ENCODE peak calls at places on chromosomes 5 and 9, in seven cellular contexts. One of them, this sample, is unnamed.

GRCh38 chr5:136174021-136174659 is 18.8 kb downstream of the SMIM32 start:
- DNase-seq in NCI-H2029: no peak
- DNase-seq in CD8-positive, alpha-beta memory T cell: no peak
- DNase-seq in naive thymus-derived CD8-positive, alpha-beta T cell: no peak
- DNase-seq in Right ventricle myocardium inferior: no peak
- DNase-seq in dorsolateral prefrontal cortex: no peak
- DNase-seq in cardiac muscle cell: peak
- DNase-seq in this sample: no peak

GRCh38 chr5:35369965-35370790 is 139.9 kb upstream of the PRLR start:
- DNase-seq in dorsolateral prefrontal cortex: peak
- DNase-seq in CD8-positive, alpha-beta memory T cell: no peak
- DNase-seq in naive thymus-derived CD8-positive, alpha-beta T cell: no peak
- DNase-seq in NCI-H2029: no peak
- DNase-seq in Right ventricle myocardium inferior: no peak
- DNase-seq in cardiac muscle cell: no peak
- DNase-seq in this sample: no peak

GRCh38 chr9:84542554-84542953 is 127.0 kb upstream of the NTRK2 start:
- DNase-seq in cardiac muscle cell: no peak
- DNase-seq in NCI-H2029: no peak
- DNase-seq in naive thymus-derived CD8-positive, alpha-beta T cell: no peak
- DNase-seq in CD8-positive, alpha-beta memory T cell: no peak
- DNase-seq in Right ventricle myocardium inferior: no peak
- DNase-seq in dorsolateral prefrontal cortex: no peak
- DNase-seq in this sample: no peak

GRCh38 chr5:122091942-122092600 is 14.0 kb upstream of the LOX start:
- DNase-seq in CD8-positive, alpha-beta memory T cell: no peak
- DNase-seq in naive thymus-derived CD8-positive, alpha-beta T cell: no peak
- DNase-seq in Right ventricle myocardium inferior: no peak
- DNase-seq in dorsolateral prefrontal cortex: no peak
- DNase-seq in NCI-H2029: no peak
- DNase-seq in cardiac muscle cell: peak
- DNase-seq in this sample: no peak

GRCh38 chr5:164581889-164582288 is 1076.5 kb downstream of the MAT2B start:
- DNase-seq in naive thymus-derived CD8-positive, alpha-beta T cell: no peak
- DNase-seq in Right ventricle myocardium inferior: no peak
- DNase-seq in dorsolateral prefrontal cortex: no peak
- DNase-seq in CD8-positive, alpha-beta memory T cell: no peak
- DNase-seq in cardiac muscle cell: no peak
- DNase-seq in NCI-H2029: no peak
- DNase-seq in this sample: no peak

GRCh38 chr5:173789031-173789920 is 98.9 kb upstream of the CPEB4 start:
- DNase-seq in Right ventricle myocardium inferior: no peak
- DNase-seq in cardiac muscle cell: no peak
- DNase-seq in dorsolateral prefrontal cortex: no peak
- DNase-seq in CD8-positive, alpha-beta memory T cell: no peak
- DNase-seq in NCI-H2029: no peak
- DNase-seq in naive thymus-derived CD8-positive, alpha-beta T cell: no peak
- DNase-seq in this sample: no peak

GRCh38 chr5:158534203-158534602 is 565.5 kb downstream of the EBF1 start:
- DNase-seq in CD8-positive, alpha-beta memory T cell: no peak
- DNase-seq in cardiac muscle cell: no peak
- DNase-seq in naive thymus-derived CD8-positive, alpha-beta T cell: no peak
- DNase-seq in dorsolateral prefrontal cortex: no peak
- DNase-seq in Right ventricle myocardium inferior: no peak
- DNase-seq in NCI-H2029: no peak
- DNase-seq in this sample: no peak

GRCh38 chr5:139141841-139142240 is 56.3 kb downstream of the SIL1 start:
- DNase-seq in naive thymus-derived CD8-positive, alpha-beta T cell: no peak
- DNase-seq in dorsolateral prefrontal cortex: no peak
- DNase-seq in NCI-H2029: no peak
- DNase-seq in CD8-positive, alpha-beta memory T cell: no peak
- DNase-seq in cardiac muscle cell: no peak
- DNase-seq in Right ventricle myocardium inferior: no peak
- DNase-seq in this sample: no peak

GRCh38 chr5:137510671-137511070 is 11.5 kb upstream of the SPOCK1 start:
- DNase-seq in CD8-positive, alpha-beta memory T cell: no peak
- DNase-seq in NCI-H2029: no peak
- DNase-seq in cardiac muscle cell: no peak
- DNase-seq in dorsolateral prefrontal cortex: no peak
- DNase-seq in naive thymus-derived CD8-positive, alpha-beta T cell: no peak
- DNase-seq in Right ventricle myocardium inferior: no peak
- DNase-seq in this sample: no peak

GRCh38 chr5:142446131-142446959 is 121.5 kb upstream of the SPRY4 start:
- DNase-seq in dorsolateral prefrontal cortex: no peak
- DNase-seq in Right ventricle myocardium inferior: no peak
- DNase-seq in naive thymus-derived CD8-positive, alpha-beta T cell: no peak
- DNase-seq in cardiac muscle cell: no peak
- DNase-seq in CD8-positive, alpha-beta memory T cell: no peak
- DNase-seq in NCI-H2029: no peak
- DNase-seq in this sample: no peak

GRCh38 chr5:168991311-168991710 is 309.6 kb downstream of the SLIT3 start:
- DNase-seq in Right ventricle myocardium inferior: no peak
- DNase-seq in NCI-H2029: no peak
- DNase-seq in dorsolateral prefrontal cortex: no peak
- DNase-seq in naive thymus-derived CD8-positive, alpha-beta T cell: no peak
- DNase-seq in CD8-positive, alpha-beta memory T cell: no peak
- DNase-seq in cardiac muscle cell: no peak
- DNase-seq in this sample: no peak

GRCh38 chr9:134774991-134775540 is 105.5 kb upstream of the FCN2 start:
- DNase-seq in NCI-H2029: no peak
- DNase-seq in Right ventricle myocardium inferior: no peak
- DNase-seq in naive thymus-derived CD8-positive, alpha-beta T cell: no peak
- DNase-seq in CD8-positive, alpha-beta memory T cell: no peak
- DNase-seq in cardiac muscle cell: no peak
- DNase-seq in dorsolateral prefrontal cortex: no peak
- DNase-seq in this sample: no peak

GRCh38 chr5:151631941-151632340 is 40.8 kb upstream of the FAT2 start:
- DNase-seq in CD8-positive, alpha-beta memory T cell: no peak
- DNase-seq in cardiac muscle cell: no peak
- DNase-seq in naive thymus-derived CD8-positive, alpha-beta T cell: no peak
- DNase-seq in NCI-H2029: no peak
- DNase-seq in Right ventricle myocardium inferior: no peak
- DNase-seq in dorsolateral prefrontal cortex: no peak
- DNase-seq in this sample: no peak

GRCh38 chr5:80668016-80668969 is 13.5 kb upstream of the DHFR start:
- DNase-seq in NCI-H2029: no peak
- DNase-seq in Right ventricle myocardium inferior: peak
- DNase-seq in dorsolateral prefrontal cortex: no peak
- DNase-seq in naive thymus-derived CD8-positive, alpha-beta T cell: no peak
- DNase-seq in cardiac muscle cell: no peak
- DNase-seq in CD8-positive, alpha-beta memory T cell: no peak
- DNase-seq in this sample: no peak

GRCh38 chr5:153816870-153817269 is 221.8 kb downstream of the FAM114A2 start:
- DNase-seq in cardiac muscle cell: no peak
- DNase-seq in CD8-positive, alpha-beta memory T cell: no peak
- DNase-seq in NCI-H2029: no peak
- DNase-seq in dorsolateral prefrontal cortex: no peak
- DNase-seq in naive thymus-derived CD8-positive, alpha-beta T cell: no peak
- DNase-seq in Right ventricle myocardium inferior: no peak
- DNase-seq in this sample: no peak

GRCh38 chr5:57368010-57368409 is 114.6 kb downstream of the ACTBL2 start:
- DNase-seq in dorsolateral prefrontal cortex: no peak
- DNase-seq in NCI-H2029: no peak
- DNase-seq in cardiac muscle cell: no peak
- DNase-seq in CD8-positive, alpha-beta memory T cell: no peak
- DNase-seq in naive thymus-derived CD8-positive, alpha-beta T cell: no peak
- DNase-seq in Right ventricle myocardium inferior: no peak
- DNase-seq in this sample: no peak

GRCh38 chr5:1208221-1208742 is 6.9 kb downstream of the SLC6A19 start:
- DNase-seq in NCI-H2029: no peak
- DNase-seq in CD8-positive, alpha-beta memory T cell: no peak
- DNase-seq in Right ventricle myocardium inferior: peak
- DNase-seq in naive thymus-derived CD8-positive, alpha-beta T cell: no peak
- DNase-seq in dorsolateral prefrontal cortex: no peak
- DNase-seq in cardiac muscle cell: no peak
- DNase-seq in this sample: no peak

GRCh38 chr5:113056988-113057387 is 80.4 kb downstream of the DCP2 start:
- DNase-seq in naive thymus-derived CD8-positive, alpha-beta T cell: no peak
- DNase-seq in cardiac muscle cell: no peak
- DNase-seq in NCI-H2029: no peak
- DNase-seq in CD8-positive, alpha-beta memory T cell: no peak
- DNase-seq in Right ventricle myocardium inferior: no peak
- DNase-seq in dorsolateral prefrontal cortex: no peak
- DNase-seq in this sample: no peak

GRCh38 chr5:87394407-87394806 is 18.3 kb downstream of the CCNH start:
- DNase-seq in cardiac muscle cell: no peak
- DNase-seq in dorsolateral prefrontal cortex: no peak
- DNase-seq in NCI-H2029: no peak
- DNase-seq in naive thymus-derived CD8-positive, alpha-beta T cell: no peak
- DNase-seq in CD8-positive, alpha-beta memory T cell: no peak
- DNase-seq in Right ventricle myocardium inferior: no peak
- DNase-seq in this sample: no peak

GRCh38 chr5:150633424-150633823 is 7.0 kb upstream of the SYNPO start:
- DNase-seq in cardiac muscle cell: no peak
- DNase-seq in naive thymus-derived CD8-positive, alpha-beta T cell: no peak
- DNase-seq in dorsolateral prefrontal cortex: no peak
- DNase-seq in Right ventricle myocardium inferior: no peak
- DNase-seq in NCI-H2029: no peak
- DNase-seq in CD8-positive, alpha-beta memory T cell: no peak
- DNase-seq in this sample: no peak

GRCh38 chr5:136080483-136081180 is 51.8 kb downstream of the TGFBI start:
- DNase-seq in Right ventricle myocardium inferior: peak
- DNase-seq in dorsolateral prefrontal cortex: peak
- DNase-seq in NCI-H2029: no peak
- DNase-seq in cardiac muscle cell: peak
- DNase-seq in naive thymus-derived CD8-positive, alpha-beta T cell: peak
- DNase-seq in CD8-positive, alpha-beta memory T cell: peak
- DNase-seq in this sample: peak

GRCh38 chr9:129500863-129501770 is 119.8 kb downstream of the C9orf50 start:
- DNase-seq in NCI-H2029: no peak
- DNase-seq in CD8-positive, alpha-beta memory T cell: no peak
- DNase-seq in dorsolateral prefrontal cortex: no peak
- DNase-seq in naive thymus-derived CD8-positive, alpha-beta T cell: no peak
- DNase-seq in Right ventricle myocardium inferior: no peak
- DNase-seq in cardiac muscle cell: no peak
- DNase-seq in this sample: no peak

GRCh38 chr5:115977988-115978387 is 15.7 kb downstream of the LVRN start:
- DNase-seq in dorsolateral prefrontal cortex: no peak
- DNase-seq in NCI-H2029: no peak
- DNase-seq in Right ventricle myocardium inferior: no peak
- DNase-seq in naive thymus-derived CD8-positive, alpha-beta T cell: no peak
- DNase-seq in cardiac muscle cell: no peak
- DNase-seq in CD8-positive, alpha-beta memory T cell: no peak
- DNase-seq in this sample: no peak

This sample was measured in T-helper 9 cell.